ENCODE peak calls at places on chromosome 1, in six cellular contexts. X, T, S, P, C and E are unnamed samples.

GRCh38 chr1:153346067-153346723 is 2.4 kb downstream of the PGLYRP4 start:
- DNase-seq in P (no peak), T (no peak), C (no peak), S (no peak), X (no peak), E (no peak)

GRCh38 chr1:212166296-212167039 is 118.7 kb upstream of the PPP2R5A start:
- DNase-seq in P (no peak), T (no peak), X (no peak), S (no peak), C (no peak), E (no peak)

GRCh38 chr1:166166701-166167394 is at the start of gene FAM78B:
- DNase-seq in P (peak), T (peak), C (peak), X (no peak), S (peak), E (no peak)

GRCh38 chr1:178768423-178768822 is 43.4 kb downstream of the RALGPS2 start:
- DNase-seq in C (peak), P (peak), X (peak), S (no peak), T (no peak), E (no peak)

GRCh38 chr1:186442651-186443114 is 18.2 kb downstream of the PDC start:
- DNase-seq in C (no peak), X (no peak), P (no peak), T (no peak), S (no peak), E (no peak)

GRCh38 chr1:55257958-55258357 is 42.8 kb upstream of the USP24 start:
- DNase-seq in S (no peak), T (no peak), P (no peak), C (no peak), X (no peak), E (no peak)

GRCh38 chr1:201361652-201362504 is 15.6 kb downstream of the TNNT2 start:
- DNase-seq in T (peak), S (no peak), C (peak), P (peak), X (no peak), E (peak)

GRCh38 chr1:161166669-161167548 is 683 bp downstream of the PPOX start:
- DNase-seq in X (no peak), C (no peak), P (peak), S (no peak), T (peak), E (peak)

GRCh38 chr1:181148636-181149035 is 60.1 kb downstream of the IER5 start:
- DNase-seq in S (no peak), P (no peak), X (no peak), C (no peak), T (no peak), E (no peak)

GRCh38 chr1:215251428-215251827 is 168.9 kb downstream of the KCNK2 start:
- DNase-seq in T (no peak), X (no peak), C (no peak), P (no peak), S (no peak), E (no peak)

GRCh38 chr1:27990920-27991537 is 31.3 kb downstream of the XKR8 start:
- DNase-seq in P (no peak), X (no peak), C (no peak), T (no peak), S (no peak), E (no peak)

GRCh38 chr1:96370752-96371151 is 350.8 kb upstream of the PTBP2 start:
- DNase-seq in S (no peak), X (no peak), P (peak), T (no peak), C (no peak), E (no peak)

GRCh38 chr1:93556291-93556690 is 108.4 kb downstream of the FNBP1L start:
- DNase-seq in T (no peak), X (no peak), C (no peak), S (no peak), P (no peak), E (no peak)

GRCh38 chr1:56958526-56958925 is 7.3 kb downstream of the C8B start:
- DNase-seq in X (no peak), S (no peak), P (peak), C (no peak), T (no peak), E (no peak)

GRCh38 chr1:53946252-53947171 is at the start of gene LRRC42:
- DNase-seq in P (no peak), S (no peak), C (no peak), X (no peak), T (no peak), E (no peak)
- TF ChIP-seq CTCF in P (no peak), S (peak), C (peak), X (peak), T (no peak), E (peak)

DNA sequence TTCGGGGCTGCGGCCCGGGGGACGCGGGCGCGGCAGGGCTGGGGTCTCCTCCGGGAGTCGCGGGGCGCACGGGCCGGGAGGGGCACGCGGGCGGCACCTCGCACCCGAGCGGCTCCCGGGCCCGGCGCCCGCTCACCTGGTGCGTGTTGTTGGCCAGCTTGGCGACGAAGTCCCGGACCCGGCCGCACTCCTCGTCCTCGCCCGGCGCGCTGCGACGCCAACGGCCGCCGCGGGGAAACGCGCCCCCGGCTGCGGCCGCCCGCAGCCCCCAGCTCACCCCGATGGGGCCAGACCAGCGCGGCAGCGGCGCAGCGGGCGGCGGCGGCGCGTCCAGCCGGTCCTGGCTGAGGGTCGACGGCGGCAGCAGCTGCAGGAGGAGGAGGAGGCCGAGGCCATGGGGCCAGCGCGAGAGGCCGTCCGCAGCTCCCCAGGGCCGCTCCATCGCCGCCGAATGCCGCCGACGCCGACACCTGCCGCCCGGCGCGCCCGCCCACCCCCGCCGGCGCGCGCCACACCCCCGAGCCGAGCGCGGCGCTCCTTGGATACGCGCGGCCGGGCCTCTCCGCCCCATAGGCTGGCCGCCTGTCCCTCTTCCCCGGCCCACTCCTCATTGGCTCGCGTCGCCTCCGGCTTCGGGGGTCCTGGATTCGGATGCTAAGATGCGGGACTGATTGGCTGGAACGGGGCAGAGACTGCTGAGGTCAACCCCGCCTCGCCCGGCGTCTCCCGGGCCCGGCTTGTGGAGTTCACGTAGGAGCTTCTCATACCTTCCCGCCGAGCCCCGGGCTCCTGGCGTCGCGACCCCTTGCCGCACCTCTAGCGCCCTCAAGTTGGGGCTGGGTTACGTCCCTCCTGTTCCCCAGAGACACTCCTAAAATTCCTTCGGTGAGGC is at the start of gene SORT1:
- DNase-seq in P (peak), C (peak), X (no peak), S (peak), T (peak), E (peak)
- TF ChIP-seq CTCF in P (no peak), C (no peak), X (no peak), S (no peak), T (no peak), E (no peak)

GRCh38 chr1:99546432-99547416 is 99.2 kb upstream of the PALMD start:
- DNase-seq in S (no peak), C (no peak), X (no peak), T (no peak), P (no peak), E (no peak)

GRCh38 chr1:99544328-99544727 is 101.6 kb upstream of the PALMD start:
- DNase-seq in T (no peak), S (no peak), P (peak), C (no peak), X (no peak), E (no peak)

GRCh38 chr1:99552215-99552614 is 93.7 kb upstream of the PALMD start:
- DNase-seq in C (no peak), T (no peak), P (no peak), S (no peak), X (no peak), E (no peak)

GRCh38 chr1:99553301-99553700 is 92.6 kb upstream of the PALMD start:
- DNase-seq in X (no peak), S (no peak), C (no peak), T (no peak), P (no peak), E (no peak)

DNA sequence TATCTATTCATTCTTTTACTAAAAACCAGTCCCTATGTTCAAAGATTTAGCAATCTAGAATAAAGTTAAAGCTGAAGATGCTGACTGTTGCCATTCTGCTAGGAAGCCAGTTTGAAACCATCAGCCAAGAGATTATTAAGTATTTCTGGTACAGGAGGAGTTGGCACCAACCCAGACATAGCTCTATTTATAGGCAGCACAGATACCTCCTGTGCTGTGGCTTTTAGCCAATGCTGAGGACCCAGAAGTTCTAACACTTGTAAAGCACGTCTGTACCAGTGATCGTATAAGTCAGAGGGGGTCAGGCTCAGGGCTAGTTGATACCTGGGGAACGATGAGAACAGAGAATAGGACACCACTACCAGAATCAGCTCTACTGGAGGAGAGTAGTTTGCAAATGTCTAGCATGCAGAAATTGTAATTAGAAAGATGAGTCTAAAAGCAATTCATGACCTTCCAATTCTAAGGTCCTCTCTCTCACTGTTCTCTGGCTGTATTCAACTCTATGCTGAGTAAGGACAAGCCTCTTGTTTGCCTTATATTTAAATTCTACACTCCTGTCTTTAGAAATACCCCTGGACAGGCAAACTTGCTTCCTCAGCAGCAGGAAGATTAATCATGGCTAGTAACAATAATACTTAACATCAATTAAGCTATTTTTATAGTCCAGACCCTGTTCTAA is 96.8 kb upstream of the PALMD start:
- DNase-seq in P (no peak), X (no peak), S (no peak), C (no peak), T (no peak), E (no peak)
- TF ChIP-seq CTCF in P (no peak), X (no peak), S (no peak), C (no peak), T (no peak), E (no peak)

GRCh38 chr1:207888647-207889046 is 22.3 kb downstream of the CD34 start:
- DNase-seq in C (peak), P (peak), S (no peak), X (no peak), T (no peak), E (no peak)
- TF ChIP-seq CTCF in C (no peak), P (peak), S (no peak), X (no peak), T (no peak), E (no peak)

DNA sequence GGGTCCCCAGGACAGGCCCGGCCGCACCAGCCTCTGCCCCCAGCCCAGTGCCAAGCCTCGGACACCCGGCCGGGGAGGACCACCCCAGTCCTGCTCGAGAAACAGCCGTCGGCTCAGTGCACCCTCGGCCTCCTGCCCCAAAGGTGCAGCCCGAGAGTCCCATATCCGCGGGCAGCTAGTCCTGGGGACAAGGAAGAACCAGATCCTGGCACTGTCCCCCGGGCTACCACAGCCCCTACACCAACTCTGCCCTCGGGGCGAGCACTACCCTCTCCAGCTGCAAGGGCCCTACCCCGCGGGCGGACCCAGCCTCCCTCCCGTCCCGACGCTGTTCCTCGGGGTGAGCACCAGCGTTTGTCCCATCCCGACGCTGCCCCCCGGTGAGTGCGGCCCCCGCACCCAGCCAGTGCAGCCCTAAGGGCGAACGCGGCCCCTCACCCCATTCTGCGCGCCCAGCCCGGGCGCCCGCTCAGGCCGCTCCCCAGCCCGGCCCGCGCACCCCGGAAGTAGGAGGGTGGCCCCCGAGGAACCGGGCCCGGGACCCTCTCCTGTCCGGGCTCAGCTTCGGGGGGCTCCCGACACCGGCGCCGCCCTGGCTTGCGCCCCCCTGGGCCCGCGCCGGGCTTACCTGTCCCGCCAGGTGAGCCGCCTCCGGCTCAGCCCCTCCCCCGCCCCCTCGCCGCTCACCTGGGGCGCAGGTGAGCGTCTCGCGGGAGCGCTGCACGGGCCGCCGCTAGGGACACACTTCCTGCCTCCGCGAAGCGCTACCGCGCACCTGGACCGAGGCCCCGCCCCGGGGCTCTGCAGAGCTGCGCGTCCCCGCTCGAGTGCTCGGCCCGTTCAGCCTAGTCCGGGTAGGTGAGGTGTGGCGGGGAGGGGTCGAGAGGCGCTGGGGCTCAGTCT is at the start of gene KDF1:
- DNase-seq in X (no peak), P (no peak), S (no peak), C (no peak), T (no peak), E (no peak)
- TF ChIP-seq CTCF in X (no peak), P (no peak), S (no peak), C (no peak), T (no peak), E (no peak)

GRCh38 chr1:230306158-230306557 is 120.0 kb downstream of the PGBD5 start:
- DNase-seq in T (no peak), P (no peak), X (no peak), S (no peak), C (no peak), E (no peak)
- TF ChIP-seq CTCF in T (no peak), P (no peak), X (no peak), S (no peak), C (no peak), E (no peak)